ENCODE peak calls at places on chromosomes 6 and 20, in six cellular contexts. X is HepG2, O is H1, D is GM12878, M is K562, R is HCT116. A is an unnamed sample.

GRCh38 chr6:71510057-71510713 is 221.6 kb downstream of the OGFRL1 start:
- DNase-seq in X (peak; percentile 9), D (no peak), R (peak; percentile 27), M (no peak), O (peak; percentile 56), A (peak; percentile 9)

GRCh38 chr20:19012671-19013070 is 199.1 kb downstream of the SCP2D1 start:
- DNase-seq in X (no peak), M (no peak), D (no peak), O (peak; percentile 33), R (no peak), A (no peak)

GRCh38 chr6:85764844-85765243 is 122.2 kb upstream of the SYNCRIP start:
- DNase-seq in O (no peak), D (no peak), X (peak; percentile 32), M (no peak), R (no peak), A (no peak)

GRCh38 chr6:104795363-104795762 is 64.4 kb downstream of the HACE1 start:
- DNase-seq in R (no peak), O (no peak), X (no peak), D (no peak), M (no peak), A (no peak)

GRCh38 chr20:32918751-32919150 is 60.0 kb downstream of the EFCAB8 start:
- DNase-seq in M (no peak), X (no peak), O (no peak), R (no peak), D (no peak), A (no peak)

GRCh38 chr20:21509597-21510331 is 4.1 kb downstream of the NKX2-2 start:
- DNase-seq in M (no peak), R (no peak), O (peak; percentile 68), D (no peak), X (no peak), A (no peak)

GRCh38 chr6:35093118-35093445 is 48.1 kb downstream of the TCP11 start:
- DNase-seq in D (no peak), R (no peak), O (no peak), X (no peak), M (no peak), A (no peak)

GRCh38 chr20:8144282-8145245 is 12.5 kb downstream of the PLCB1 start:
- DNase-seq in X (peak; percentile 100), R (no peak), O (no peak), M (no peak), D (no peak), A (no peak)

GRCh38 chr6:142613981-142614380 is 312.2 kb downstream of the ADGRG6 start:
- DNase-seq in O (no peak), X (no peak), M (no peak), D (no peak), R (no peak), A (no peak)

GRCh38 chr6:2938004-2938631 is 33.2 kb downstream of the SERPINB6 start:
- DNase-seq in O (peak; percentile 41), R (no peak), M (no peak), X (no peak), D (no peak), A (no peak)

GRCh38 chr6:43301081-43301870 is 3.2 kb downstream of the SLC22A7 start:
- DNase-seq in R (no peak), X (no peak), D (no peak), O (no peak), M (no peak), A (no peak)

GRCh38 chr6:166671434-166672061 is 44.5 kb upstream of the RPS6KA2 start:
- DNase-seq in O (no peak), X (no peak), R (no peak), D (no peak), M (no peak), A (no peak)

GRCh38 chr6:26471970-26472369 is 14.2 kb downstream of the BTN2A1 start:
- DNase-seq in X (no peak), R (no peak), O (no peak), D (no peak), M (no peak), A (no peak)

GRCh38 chr20:64236137-64237088 is 19.1 kb upstream of the PCMTD2 start:
- DNase-seq in X (peak; percentile 87), D (no peak), O (no peak), M (no peak), R (no peak), A (no peak)

DNA sequence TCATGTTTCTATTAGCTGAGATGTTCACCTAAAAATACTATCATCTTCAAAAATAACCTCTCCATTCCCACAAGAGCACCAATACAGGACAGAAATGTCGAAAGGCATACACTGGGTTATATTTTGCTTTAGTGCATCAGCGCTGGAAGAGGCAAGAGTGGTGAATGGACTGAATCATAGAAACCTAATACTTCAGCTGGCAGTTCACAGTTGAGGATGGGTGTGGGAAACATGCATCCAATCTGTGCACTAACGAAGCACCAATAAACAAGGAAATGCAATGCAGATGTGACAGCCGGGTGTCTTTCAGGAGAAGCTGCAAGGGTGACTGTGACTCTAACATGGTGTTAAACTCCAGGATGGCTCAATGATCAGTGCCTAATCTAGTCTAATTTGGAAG is 365.8 kb downstream of the ESR1 start:
- DNase-seq in X (no peak), M (no peak), R (no peak), D (no peak), O (no peak), A (no peak)
- H3K4me3 ChIP-seq in X (no peak overlapping the region), M (no peak overlapping the region), R (no peak overlapping the region), D (no peak overlapping the region), O (no peak overlapping the region), A (no peak overlapping the region)

DNA sequence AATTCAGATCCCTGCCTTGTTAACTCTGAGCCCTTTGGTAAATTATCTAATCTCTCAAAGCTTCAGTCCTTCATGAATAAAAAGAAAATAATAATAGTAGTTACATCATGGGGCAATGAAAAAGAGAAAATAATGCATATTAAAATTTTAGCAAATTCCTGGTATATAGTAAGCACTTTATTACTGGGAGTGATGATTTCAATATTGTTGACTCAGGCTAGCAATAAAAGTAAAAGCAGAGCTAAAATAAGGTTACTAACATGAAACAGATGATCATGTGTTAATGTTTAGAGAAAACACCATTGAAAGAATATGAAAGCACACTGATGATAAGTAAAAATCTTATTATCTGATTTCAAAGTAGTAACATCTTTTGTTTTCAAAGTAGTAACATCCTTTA is 13.6 kb downstream of the GINS1 start:
- DNase-seq in O (no peak), X (no peak), D (no peak), M (no peak), R (no peak), A (no peak)
- H3K9ac ChIP-seq in O (no peak overlapping the region), X (no peak overlapping the region), D (no peak overlapping the region), M (no peak overlapping the region), R (no peak overlapping the region), A (no peak overlapping the region)

GRCh38 chr6:81808834-81809598 is 56.5 kb upstream of the TENT5A start:
- DNase-seq in D (no peak), R (no peak), M (no peak), O (no peak), X (no peak), A (no peak)
- TF ChIP-seq YY1 in D (no peak), R (no peak), M (no peak), O (no peak), X (no peak), A (no peak)

GRCh38 chr20:50014570-50015562 is 32.1 kb downstream of the SNAI1 start:
- DNase-seq in M (no peak), D (no peak), X (no peak), R (no peak), O (no peak), A (no peak)
- H3K4me3 ChIP-seq in M (no peak overlapping the region), D (no peak overlapping the region), X (no peak overlapping the region), R (no peak overlapping the region), O (no peak overlapping the region), A (no peak overlapping the region)

DNA sequence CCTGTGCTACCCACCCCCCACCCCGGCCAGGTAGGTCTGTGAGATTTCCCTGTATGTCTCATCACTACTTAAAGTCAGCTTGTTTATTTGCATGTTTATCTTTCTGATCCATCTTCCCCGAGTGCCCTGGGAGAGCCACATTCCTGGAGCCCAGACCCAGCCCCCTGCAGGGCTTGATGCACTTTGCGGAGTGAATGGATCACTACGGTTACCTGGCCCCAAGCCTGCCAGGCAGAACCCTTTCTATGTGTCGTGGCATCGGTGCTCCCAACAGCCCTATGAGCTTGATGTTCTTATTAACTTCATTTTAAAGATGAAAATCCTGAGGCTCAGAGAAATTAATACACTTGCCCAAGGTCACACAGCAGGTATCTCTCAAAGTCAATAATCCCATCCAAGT is 13.6 kb upstream of the SLCO4A1 start:
- DNase-seq in D (no peak), X (no peak), O (no peak), R (no peak), M (no peak), A (peak; percentile 39)
- H3K9ac ChIP-seq in D (peak overlapping the region; percentile 21), X (peak overlapping the region; percentile 19), O (no peak overlapping the region), R (no peak overlapping the region), M (no peak overlapping the region), A (peak overlapping the region; percentile 9)

DNA sequence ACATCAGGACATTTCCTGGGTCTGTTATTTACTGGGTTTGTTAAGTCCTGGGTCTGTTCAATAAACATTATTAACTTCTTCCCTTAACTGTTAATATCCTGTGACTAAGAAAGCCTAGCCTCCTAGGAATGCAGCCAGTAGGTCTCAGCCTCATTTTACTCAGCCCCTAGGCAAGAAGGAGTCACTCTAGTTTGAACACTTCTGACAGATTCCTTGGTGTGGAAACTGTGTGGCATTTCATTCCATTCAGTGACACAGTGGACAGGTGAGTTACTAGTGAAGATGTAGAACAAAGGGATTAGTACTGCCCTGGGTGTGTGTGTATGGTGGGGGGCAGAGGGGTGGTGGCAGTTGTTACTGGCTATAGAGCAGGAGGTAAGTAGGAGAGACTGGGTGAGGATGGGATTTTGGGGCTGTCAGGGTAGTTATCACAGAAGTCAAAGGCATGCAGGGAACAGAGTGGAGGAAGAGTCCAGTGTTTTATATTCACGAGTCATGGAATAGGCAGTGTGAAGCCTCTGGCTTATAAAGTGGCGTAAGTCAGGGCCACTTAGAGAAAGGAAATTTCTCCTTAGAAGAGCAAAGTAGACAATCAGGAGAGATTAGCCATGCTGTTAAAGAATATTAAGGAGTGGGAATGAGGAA is 28.4 kb downstream of the RNF182 start:
- DNase-seq in X (no peak), D (no peak), O (no peak), R (peak; percentile 48), M (no peak), A (peak; percentile 6)
- TF ChIP-seq YY1 in X (no peak), D (no peak), O (no peak), R (no peak), M (no peak), A (no peak)

DNA sequence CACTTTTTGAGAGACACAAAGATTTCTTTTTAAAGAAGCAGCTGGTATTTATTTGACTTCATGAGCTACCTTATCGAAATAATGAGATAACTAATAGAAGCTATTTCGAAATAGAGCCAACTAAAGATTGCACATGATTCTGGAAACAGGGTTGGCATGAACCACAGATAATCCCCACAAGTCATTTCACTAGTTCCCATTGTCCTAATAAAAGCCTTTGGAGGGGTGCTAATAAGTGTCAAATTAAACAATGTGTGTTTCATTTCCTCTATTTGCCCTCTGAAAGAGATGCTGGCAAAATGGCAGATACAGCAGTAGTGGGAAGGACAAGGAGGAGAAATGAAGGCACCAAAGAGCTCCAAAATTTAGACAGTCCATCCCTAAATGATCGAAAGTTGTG is 78.6 kb upstream of the RIPOR2 start:
- DNase-seq in X (no peak), D (no peak), O (no peak), M (no peak), R (no peak), A (no peak)
- H3K4me3 ChIP-seq in X (no peak overlapping the region), D (no peak overlapping the region), O (no peak overlapping the region), M (no peak overlapping the region), R (no peak overlapping the region), A (no peak overlapping the region)

DNA sequence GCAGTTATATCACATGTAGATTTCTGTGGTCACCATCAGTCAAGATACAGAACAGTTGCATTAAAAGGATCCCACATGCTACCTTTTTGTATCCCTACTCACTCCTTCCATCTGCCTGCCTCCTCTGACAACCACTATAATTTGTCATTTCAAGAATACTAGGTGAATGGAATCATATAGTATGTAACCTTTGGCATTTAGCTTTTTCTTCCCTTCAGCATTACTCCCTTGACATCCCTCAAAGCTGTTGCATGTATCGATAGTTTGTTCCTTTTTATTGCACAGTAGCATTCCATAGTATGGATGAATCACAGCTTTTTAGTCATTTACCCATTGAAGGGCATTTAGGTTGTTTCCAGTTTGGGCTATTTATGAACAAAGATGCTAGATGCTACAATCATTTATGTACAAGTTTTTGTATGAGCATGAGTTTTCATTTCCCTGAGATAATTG is 26.1 kb downstream of the NCOA7 start:
- DNase-seq in M (no peak), X (no peak), D (no peak), O (no peak), R (no peak), A (no peak)
- H3K9ac ChIP-seq in M (no peak overlapping the region), X (no peak overlapping the region), D (no peak overlapping the region), O (no peak overlapping the region), R (no peak overlapping the region), A (no peak overlapping the region)

A was measured in NT2/D1.